ENCODE peak calls at places on chromosome 14, in ten cellular contexts. One of them, this sample, is unnamed.

GRCh38 chr14:30966415-30967363 is 58.8 kb upstream of the AP4S1 start:
- DNase-seq in heart left ventricle: no peak
- DNase-seq in A549: peak
- DNase-seq in gastrocnemius medialis: no peak
- DNase-seq in IMR-90: peak
- DNase-seq in transverse colon: no peak
- DNase-seq in esophagus squamous epithelium: no peak
- DNase-seq in K562: peak
- DNase-seq in HepG2: no peak
- DNase-seq in stomach: no peak
- DNase-seq in this sample: no peak

GRCh38 chr14:38339704-38340103 is 83.8 kb upstream of the CLEC14A start:
- DNase-seq in stomach: no peak
- DNase-seq in esophagus squamous epithelium: no peak
- DNase-seq in IMR-90: peak
- DNase-seq in K562: no peak
- DNase-seq in gastrocnemius medialis: no peak
- DNase-seq in heart left ventricle: no peak
- DNase-seq in transverse colon: no peak
- DNase-seq in A549: no peak
- DNase-seq in HepG2: no peak
- DNase-seq in this sample: no peak

GRCh38 chr14:32896979-32897723 is 41.5 kb upstream of the NPAS3 start:
- DNase-seq in K562: no peak
- DNase-seq in IMR-90: peak
- DNase-seq in HepG2: peak
- DNase-seq in stomach: no peak
- DNase-seq in esophagus squamous epithelium: no peak
- DNase-seq in transverse colon: no peak
- DNase-seq in heart left ventricle: no peak
- DNase-seq in gastrocnemius medialis: no peak
- DNase-seq in A549: no peak
- DNase-seq in this sample: no peak

GRCh38 chr14:98878278-98878677 is 393.7 kb downstream of the BCL11B start:
- DNase-seq in IMR-90: no peak
- DNase-seq in heart left ventricle: no peak
- DNase-seq in A549: no peak
- DNase-seq in esophagus squamous epithelium: no peak
- DNase-seq in stomach: no peak
- DNase-seq in gastrocnemius medialis: no peak
- DNase-seq in HepG2: no peak
- DNase-seq in K562: no peak
- DNase-seq in transverse colon: no peak
- DNase-seq in this sample: no peak

GRCh38 chr14:99879401-99880295 is 86.4 kb downstream of the EML1 start:
- DNase-seq in transverse colon: no peak
- DNase-seq in stomach: no peak
- DNase-seq in A549: no peak
- DNase-seq in IMR-90: peak
- DNase-seq in K562: no peak
- DNase-seq in heart left ventricle: no peak
- DNase-seq in esophagus squamous epithelium: no peak
- DNase-seq in gastrocnemius medialis: no peak
- DNase-seq in HepG2: no peak
- DNase-seq in this sample: no peak

GRCh38 chr14:55713496-55713895 is 133.5 kb downstream of the KTN1 start:
- DNase-seq in A549: no peak
- DNase-seq in IMR-90: no peak
- DNase-seq in stomach: no peak
- DNase-seq in K562: no peak
- DNase-seq in HepG2: no peak
- DNase-seq in esophagus squamous epithelium: no peak
- DNase-seq in transverse colon: no peak
- DNase-seq in heart left ventricle: no peak
- DNase-seq in gastrocnemius medialis: no peak
- DNase-seq in this sample: no peak

GRCh38 chr14:77459072-77459723 is 1.3 kb downstream of the AHSA1 start:
- DNase-seq in gastrocnemius medialis: no peak
- DNase-seq in IMR-90: peak
- DNase-seq in transverse colon: peak
- DNase-seq in stomach: peak
- DNase-seq in heart left ventricle: no peak
- DNase-seq in A549: peak
- DNase-seq in K562: peak
- DNase-seq in esophagus squamous epithelium: peak
- DNase-seq in HepG2: peak
- DNase-seq in this sample: no peak

GRCh38 chr14:102604183-102604582 is 11.7 kb downstream of the RCOR1 start:
- DNase-seq in IMR-90: no peak
- DNase-seq in HepG2: no peak
- DNase-seq in esophagus squamous epithelium: no peak
- DNase-seq in A549: no peak
- DNase-seq in gastrocnemius medialis: no peak
- DNase-seq in K562: no peak
- DNase-seq in transverse colon: no peak
- DNase-seq in stomach: no peak
- DNase-seq in heart left ventricle: no peak
- DNase-seq in this sample: no peak

GRCh38 chr14:80930836-80931389 is 10.6 kb downstream of the CEP128 start:
- DNase-seq in esophagus squamous epithelium: no peak
- DNase-seq in A549: no peak
- DNase-seq in transverse colon: peak
- DNase-seq in HepG2: no peak
- DNase-seq in stomach: no peak
- DNase-seq in K562: no peak
- DNase-seq in gastrocnemius medialis: no peak
- DNase-seq in IMR-90: peak
- DNase-seq in heart left ventricle: no peak
- DNase-seq in this sample: no peak

GRCh38 chr14:65164068-65164824 is 61.9 kb upstream of the MAX start:
- DNase-seq in stomach: no peak
- DNase-seq in K562: peak
- DNase-seq in IMR-90: peak
- DNase-seq in heart left ventricle: no peak
- DNase-seq in A549: peak
- DNase-seq in esophagus squamous epithelium: no peak
- DNase-seq in gastrocnemius medialis: no peak
- DNase-seq in transverse colon: no peak
- DNase-seq in HepG2: peak
- DNase-seq in this sample: no peak

GRCh38 chr14:65095633-65096205 is 6.6 kb downstream of the MAX start:
- DNase-seq in HepG2: no peak
- DNase-seq in gastrocnemius medialis: peak
- DNase-seq in stomach: peak
- DNase-seq in IMR-90: peak
- DNase-seq in esophagus squamous epithelium: no peak
- DNase-seq in transverse colon: peak
- DNase-seq in heart left ventricle: no peak
- DNase-seq in A549: no peak
- DNase-seq in K562: peak
- DNase-seq in this sample: no peak

GRCh38 chr14:105472496-105472991 is 2.1 kb upstream of the CRIP2 start:
- DNase-seq in HepG2: no peak
- DNase-seq in heart left ventricle: peak
- DNase-seq in transverse colon: no peak
- DNase-seq in stomach: peak
- DNase-seq in A549: no peak
- DNase-seq in gastrocnemius medialis: no peak
- DNase-seq in K562: no peak
- DNase-seq in esophagus squamous epithelium: no peak
- DNase-seq in IMR-90: no peak
- DNase-seq in this sample: no peak

GRCh38 chr14:56660677-56661389 is 81.2 kb downstream of the TMEM260 start:
- DNase-seq in transverse colon: no peak
- DNase-seq in esophagus squamous epithelium: no peak
- DNase-seq in HepG2: no peak
- DNase-seq in gastrocnemius medialis: no peak
- DNase-seq in K562: no peak
- DNase-seq in A549: no peak
- DNase-seq in IMR-90: no peak
- DNase-seq in stomach: no peak
- DNase-seq in heart left ventricle: no peak
- DNase-seq in this sample: no peak

GRCh38 chr14:22994762-22995275 is 12.5 kb upstream of the AJUBA start:
- DNase-seq in esophagus squamous epithelium: no peak
- DNase-seq in gastrocnemius medialis: no peak
- DNase-seq in HepG2: peak
- DNase-seq in IMR-90: peak
- DNase-seq in heart left ventricle: no peak
- DNase-seq in transverse colon: no peak
- DNase-seq in A549: peak
- DNase-seq in K562: peak
- DNase-seq in stomach: no peak
- DNase-seq in this sample: no peak

GRCh38 chr14:99231850-99232401 is 40.1 kb downstream of the BCL11B start:
- DNase-seq in stomach: no peak
- DNase-seq in IMR-90: no peak
- DNase-seq in esophagus squamous epithelium: no peak
- DNase-seq in A549: no peak
- DNase-seq in transverse colon: no peak
- DNase-seq in HepG2: no peak
- DNase-seq in gastrocnemius medialis: no peak
- DNase-seq in heart left ventricle: no peak
- DNase-seq in K562: no peak
- DNase-seq in this sample: peak

GRCh38 chr14:67432088-67432564 is 20.2 kb upstream of the PLEK2 start:
- DNase-seq in heart left ventricle: no peak
- DNase-seq in transverse colon: no peak
- DNase-seq in esophagus squamous epithelium: no peak
- DNase-seq in K562: no peak
- DNase-seq in stomach: no peak
- DNase-seq in IMR-90: no peak
- DNase-seq in A549: no peak
- DNase-seq in HepG2: no peak
- DNase-seq in gastrocnemius medialis: no peak
- DNase-seq in this sample: no peak

GRCh38 chr14:70392676-70393075 is 24.2 kb downstream of the SYNJ2BP start:
- DNase-seq in transverse colon: no peak
- DNase-seq in esophagus squamous epithelium: no peak
- DNase-seq in IMR-90: no peak
- DNase-seq in HepG2: no peak
- DNase-seq in A549: no peak
- DNase-seq in stomach: no peak
- DNase-seq in gastrocnemius medialis: no peak
- DNase-seq in K562: no peak
- DNase-seq in heart left ventricle: no peak
- DNase-seq in this sample: no peak

GRCh38 chr14:93040443-93040842 is 75.3 kb downstream of the ITPK1 start:
- DNase-seq in gastrocnemius medialis: no peak
- DNase-seq in HepG2: no peak
- DNase-seq in K562: no peak
- DNase-seq in heart left ventricle: no peak
- DNase-seq in A549: no peak
- DNase-seq in IMR-90: no peak
- DNase-seq in transverse colon: peak
- DNase-seq in esophagus squamous epithelium: no peak
- DNase-seq in stomach: peak
- DNase-seq in this sample: no peak
- H3K4me3 ChIP-seq in gastrocnemius medialis: no peak
- H3K4me3 ChIP-seq in HepG2: no peak
- H3K4me3 ChIP-seq in K562: no peak
- H3K4me3 ChIP-seq in heart left ventricle: no peak
- H3K4me3 ChIP-seq in A549: no peak
- H3K4me3 ChIP-seq in IMR-90: no peak
- H3K4me3 ChIP-seq in transverse colon: no peak
- H3K4me3 ChIP-seq in esophagus squamous epithelium: no peak
- H3K4me3 ChIP-seq in stomach: no peak
- H3K4me3 ChIP-seq in this sample: no peak

DNA sequence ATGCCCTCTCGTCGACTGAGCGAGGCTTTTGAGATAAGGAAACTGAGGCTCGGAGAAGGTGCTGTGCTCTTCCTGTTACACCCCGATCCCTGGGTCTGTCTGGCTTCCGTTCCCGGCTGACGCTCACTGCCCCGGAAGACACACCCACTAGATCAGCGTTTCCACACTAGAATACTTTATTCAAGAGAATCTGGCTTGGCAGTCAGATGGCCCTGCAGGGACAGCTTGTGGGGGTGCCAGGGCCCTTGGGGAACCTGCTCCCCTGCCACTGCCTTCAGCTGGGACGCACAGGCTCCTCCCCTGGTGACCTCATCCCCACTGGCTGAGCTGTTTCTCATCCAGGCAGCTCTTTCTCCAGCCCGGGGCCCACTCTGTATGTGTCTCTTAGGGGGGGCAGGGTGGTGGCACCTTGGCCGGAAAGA is 13.7 kb downstream of the PGF start:
- DNase-seq in K562: peak
- DNase-seq in transverse colon: peak
- DNase-seq in heart left ventricle: peak
- DNase-seq in IMR-90: peak
- DNase-seq in A549: no peak
- DNase-seq in HepG2: no peak
- DNase-seq in esophagus squamous epithelium: no peak
- DNase-seq in gastrocnemius medialis: peak
- DNase-seq in stomach: no peak
- DNase-seq in this sample: peak
- TF ChIP-seq POLR2A in K562: no peak
- TF ChIP-seq POLR2A in transverse colon: peak
- TF ChIP-seq POLR2A in heart left ventricle: no peak
- TF ChIP-seq POLR2A in IMR-90: no peak
- TF ChIP-seq POLR2A in A549: no peak
- TF ChIP-seq POLR2A in HepG2: no peak
- TF ChIP-seq POLR2A in esophagus squamous epithelium: no peak
- TF ChIP-seq POLR2A in gastrocnemius medialis: no peak
- TF ChIP-seq POLR2A in stomach: no peak
- TF ChIP-seq POLR2A in this sample: no peak

DNA sequence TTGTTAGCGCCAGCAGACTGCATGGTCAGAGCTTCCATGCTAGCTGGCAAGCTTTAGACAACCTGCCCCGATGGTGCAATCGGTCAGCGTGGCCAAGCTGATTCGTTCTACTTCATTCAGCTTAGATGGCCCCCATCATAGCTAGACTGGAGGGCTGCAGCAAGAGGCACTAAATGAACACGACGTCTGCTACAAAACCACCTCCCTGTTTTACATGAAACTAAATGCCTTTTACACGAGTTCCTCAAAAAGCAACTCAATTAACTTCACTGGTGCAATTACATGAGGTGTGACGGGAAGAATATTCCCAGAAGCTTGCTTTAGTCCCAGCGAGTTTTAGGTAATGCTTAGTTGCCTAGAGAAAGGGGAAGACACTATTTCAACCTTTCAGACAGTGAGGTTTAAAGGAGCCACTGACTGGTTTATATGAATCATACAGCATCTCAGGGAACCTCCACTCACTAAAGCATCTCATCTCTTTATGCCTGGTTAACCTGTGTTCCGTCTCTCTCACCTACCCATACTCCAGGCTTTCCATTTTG is 8.4 kb downstream of the NIN start:
- DNase-seq in esophagus squamous epithelium: no peak
- DNase-seq in heart left ventricle: no peak
- DNase-seq in IMR-90: no peak
- DNase-seq in K562: no peak
- DNase-seq in A549: no peak
- DNase-seq in HepG2: no peak
- DNase-seq in stomach: no peak
- DNase-seq in gastrocnemius medialis: peak
- DNase-seq in transverse colon: no peak
- DNase-seq in this sample: peak
- H3K27ac ChIP-seq in esophagus squamous epithelium: no peak
- H3K27ac ChIP-seq in heart left ventricle: no peak
- H3K27ac ChIP-seq in IMR-90: no peak
- H3K27ac ChIP-seq in K562: no peak
- H3K27ac ChIP-seq in A549: no peak
- H3K27ac ChIP-seq in HepG2: no peak
- H3K27ac ChIP-seq in stomach: peak
- H3K27ac ChIP-seq in gastrocnemius medialis: no peak
- H3K27ac ChIP-seq in transverse colon: no peak
- H3K27ac ChIP-seq in this sample: peak

GRCh38 chr14:40697221-40697620 is 909.5 kb upstream of the LRFN5 start:
- DNase-seq in gastrocnemius medialis: no peak
- DNase-seq in esophagus squamous epithelium: no peak
- DNase-seq in HepG2: no peak
- DNase-seq in heart left ventricle: no peak
- DNase-seq in K562: no peak
- DNase-seq in transverse colon: no peak
- DNase-seq in IMR-90: no peak
- DNase-seq in stomach: no peak
- DNase-seq in A549: no peak
- DNase-seq in this sample: no peak
- H3K4me3 ChIP-seq in gastrocnemius medialis: no peak
- H3K4me3 ChIP-seq in esophagus squamous epithelium: no peak
- H3K4me3 ChIP-seq in HepG2: no peak
- H3K4me3 ChIP-seq in heart left ventricle: no peak
- H3K4me3 ChIP-seq in K562: no peak
- H3K4me3 ChIP-seq in transverse colon: no peak
- H3K4me3 ChIP-seq in IMR-90: no peak
- H3K4me3 ChIP-seq in stomach: no peak
- H3K4me3 ChIP-seq in A549: no peak
- H3K4me3 ChIP-seq in this sample: no peak